ENCODE peak calls at places on chromosomes 5 and 9, in seven cellular contexts. One of them, this sample, is unnamed. For H3K36me3, the result is how much of the 10 kb centered on the place peaks cover.

GRCh38 chr5:105952875-105953274 is 1717.9 kb downstream of the EFNA5 start:
- DNase-seq in uterus: no peak
- DNase-seq in keratinocyte: no peak
- DNase-seq in thyroid gland: no peak
- DNase-seq in transverse colon: no peak
- DNase-seq in lower lobe of right lung: no peak
- DNase-seq in endodermal cell: no peak
- DNase-seq in this sample: no peak

GRCh38 chr5:126373621-126374416 is 49.4 kb upstream of the GRAMD2B start:
- DNase-seq in thyroid gland: no peak
- DNase-seq in lower lobe of right lung: no peak
- DNase-seq in endodermal cell: no peak
- DNase-seq in uterus: no peak
- DNase-seq in transverse colon: no peak
- DNase-seq in keratinocyte: no peak
- DNase-seq in this sample: no peak

GRCh38 chr5:111735829-111736228 is 21.2 kb downstream of the NREP start:
- DNase-seq in lower lobe of right lung: no peak
- DNase-seq in uterus: peak
- DNase-seq in transverse colon: peak
- DNase-seq in thyroid gland: no peak
- DNase-seq in keratinocyte: no peak
- DNase-seq in endodermal cell: peak
- DNase-seq in this sample: peak

GRCh38 chr5:35159370-35159742 is 70.9 kb downstream of the PRLR start:
- DNase-seq in endodermal cell: peak
- DNase-seq in keratinocyte: no peak
- DNase-seq in transverse colon: no peak
- DNase-seq in uterus: no peak
- DNase-seq in lower lobe of right lung: peak
- DNase-seq in thyroid gland: peak
- DNase-seq in this sample: no peak

GRCh38 chr5:14036514-14036913 is 92.0 kb upstream of the DNAH5 start:
- DNase-seq in endodermal cell: peak
- DNase-seq in keratinocyte: no peak
- DNase-seq in transverse colon: no peak
- DNase-seq in thyroid gland: peak
- DNase-seq in lower lobe of right lung: no peak
- DNase-seq in uterus: no peak
- DNase-seq in this sample: no peak

GRCh38 chr9:84296146-84296843 is 44.3 kb downstream of the SLC28A3 start:
- DNase-seq in keratinocyte: peak
- DNase-seq in uterus: no peak
- DNase-seq in lower lobe of right lung: no peak
- DNase-seq in thyroid gland: no peak
- DNase-seq in transverse colon: no peak
- DNase-seq in endodermal cell: no peak
- DNase-seq in this sample: no peak

GRCh38 chr5:16539169-16539666 is 73.6 kb upstream of the ZNF622 start:
- DNase-seq in transverse colon: peak
- DNase-seq in thyroid gland: peak
- DNase-seq in lower lobe of right lung: no peak
- DNase-seq in keratinocyte: peak
- DNase-seq in uterus: peak
- DNase-seq in endodermal cell: no peak
- DNase-seq in this sample: peak

GRCh38 chr5:80255752-80256479 is at the start of gene SERINC5:
- DNase-seq in thyroid gland: peak
- DNase-seq in lower lobe of right lung: peak
- DNase-seq in uterus: peak
- DNase-seq in transverse colon: peak
- DNase-seq in endodermal cell: peak
- DNase-seq in keratinocyte: no peak
- DNase-seq in this sample: no peak

GRCh38 chr5:171577940-171578856 is 158.8 kb downstream of the FGF18 start:
- DNase-seq in transverse colon: no peak
- DNase-seq in lower lobe of right lung: no peak
- DNase-seq in thyroid gland: peak
- DNase-seq in endodermal cell: no peak
- DNase-seq in uterus: peak
- DNase-seq in keratinocyte: no peak
- DNase-seq in this sample: no peak

GRCh38 chr5:60563696-60564324 is 136.2 kb downstream of the DEPDC1B start:
- DNase-seq in keratinocyte: no peak
- DNase-seq in endodermal cell: no peak
- DNase-seq in lower lobe of right lung: no peak
- DNase-seq in uterus: no peak
- DNase-seq in thyroid gland: no peak
- DNase-seq in transverse colon: no peak
- DNase-seq in this sample: no peak

GRCh38 chr9:125522328-125522725 is 184.7 kb downstream of the MAPKAP1 start:
- DNase-seq in thyroid gland: peak
- DNase-seq in keratinocyte: no peak
- DNase-seq in endodermal cell: no peak
- DNase-seq in lower lobe of right lung: peak
- DNase-seq in uterus: no peak
- DNase-seq in transverse colon: peak
- DNase-seq in this sample: no peak
- H3K4me3 ChIP-seq in thyroid gland: no peak
- H3K4me3 ChIP-seq in keratinocyte: peak
- H3K4me3 ChIP-seq in endodermal cell: no peak
- H3K4me3 ChIP-seq in lower lobe of right lung: no peak
- H3K4me3 ChIP-seq in uterus: no peak
- H3K4me3 ChIP-seq in transverse colon: no peak
- H3K4me3 ChIP-seq in this sample: no peak

DNA sequence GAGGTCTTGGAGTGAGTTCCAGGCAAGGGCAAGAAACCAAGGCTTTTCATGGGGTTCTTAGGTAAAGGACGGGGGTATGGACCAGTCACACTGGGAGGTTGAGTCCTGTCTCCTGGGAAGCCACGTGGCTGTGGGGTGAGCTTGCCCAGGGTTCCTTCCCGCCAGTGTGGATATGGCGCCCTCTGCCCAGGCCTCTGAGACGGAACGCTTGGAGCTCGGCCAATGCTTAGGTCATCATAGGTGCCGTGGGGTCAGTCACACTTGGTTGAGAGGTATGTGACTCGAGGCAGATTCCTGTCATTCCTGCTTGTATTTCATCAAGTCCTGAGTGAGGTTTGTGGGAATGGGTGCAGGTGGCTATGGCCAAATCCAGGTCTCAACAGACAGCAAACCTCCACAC is 46.2 kb downstream of the TENT4A start:
- DNase-seq in lower lobe of right lung: no peak
- DNase-seq in endodermal cell: peak
- DNase-seq in keratinocyte: peak
- DNase-seq in thyroid gland: peak
- DNase-seq in uterus: no peak
- DNase-seq in transverse colon: no peak
- DNase-seq in this sample: peak
- TF ChIP-seq CTCF in lower lobe of right lung: no peak
- TF ChIP-seq CTCF in endodermal cell: peak
- TF ChIP-seq CTCF in keratinocyte: no peak
- TF ChIP-seq CTCF in thyroid gland: no peak
- TF ChIP-seq CTCF in uterus: no peak
- TF ChIP-seq CTCF in transverse colon: no peak
- TF ChIP-seq CTCF in this sample: no peak

GRCh38 chr9:136471802-136472487 is 10.9 kb downstream of the SEC16A start:
- DNase-seq in thyroid gland: no peak
- DNase-seq in lower lobe of right lung: no peak
- DNase-seq in keratinocyte: no peak
- DNase-seq in transverse colon: no peak
- DNase-seq in endodermal cell: no peak
- DNase-seq in uterus: no peak
- DNase-seq in this sample: no peak

GRCh38 chr9:136474974-136475865 is 7.6 kb downstream of the SEC16A start:
- DNase-seq in endodermal cell: no peak
- DNase-seq in lower lobe of right lung: no peak
- DNase-seq in transverse colon: no peak
- DNase-seq in keratinocyte: no peak
- DNase-seq in uterus: no peak
- DNase-seq in thyroid gland: no peak
- DNase-seq in this sample: no peak

GRCh38 chr9:136474021-136474640 is 8.7 kb downstream of the SEC16A start:
- DNase-seq in lower lobe of right lung: no peak
- DNase-seq in keratinocyte: no peak
- DNase-seq in transverse colon: no peak
- DNase-seq in uterus: no peak
- DNase-seq in thyroid gland: no peak
- DNase-seq in endodermal cell: no peak
- DNase-seq in this sample: no peak

GRCh38 chr9:136472640-136473353 is 10.0 kb downstream of the SEC16A start:
- DNase-seq in transverse colon: no peak
- DNase-seq in lower lobe of right lung: no peak
- DNase-seq in keratinocyte: no peak
- DNase-seq in thyroid gland: no peak
- DNase-seq in endodermal cell: no peak
- DNase-seq in uterus: no peak
- DNase-seq in this sample: no peak

DNA sequence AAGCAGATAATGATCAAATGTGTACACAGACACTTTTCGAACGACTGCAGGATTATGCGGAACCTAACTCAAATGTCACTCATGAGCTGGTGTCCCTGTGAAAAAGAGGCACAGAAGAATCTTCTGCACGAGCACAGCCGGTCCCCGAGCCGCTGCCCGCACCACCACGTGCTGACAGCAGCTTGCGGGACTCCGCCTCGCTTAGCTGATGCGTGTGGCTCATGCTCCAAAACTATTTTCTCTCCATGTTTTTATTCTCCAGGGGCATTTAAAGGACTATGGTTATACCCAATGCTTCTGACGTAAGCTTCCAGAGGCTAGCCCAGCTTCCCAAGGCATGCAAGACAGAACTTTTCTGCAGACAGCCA is 9.5 kb downstream of the SEC16A start:
- DNase-seq in keratinocyte: no peak
- DNase-seq in endodermal cell: no peak
- DNase-seq in lower lobe of right lung: no peak
- DNase-seq in uterus: no peak
- DNase-seq in thyroid gland: no peak
- DNase-seq in transverse colon: no peak
- DNase-seq in this sample: no peak
- H3K36me3 ChIP-seq in keratinocyte: half or more
- H3K36me3 ChIP-seq in endodermal cell: half or more
- H3K36me3 ChIP-seq in lower lobe of right lung: half or more
- H3K36me3 ChIP-seq in uterus: under half
- H3K36me3 ChIP-seq in thyroid gland: half or more
- H3K36me3 ChIP-seq in transverse colon: under half
- H3K36me3 ChIP-seq in this sample: under half

GRCh38 chr5:59179704-59180103 is 596.8 kb downstream of the RAB3C start:
- DNase-seq in uterus: no peak
- DNase-seq in transverse colon: no peak
- DNase-seq in keratinocyte: no peak
- DNase-seq in lower lobe of right lung: no peak
- DNase-seq in thyroid gland: no peak
- DNase-seq in endodermal cell: no peak
- DNase-seq in this sample: no peak
- H3K4me3 ChIP-seq in uterus: no peak
- H3K4me3 ChIP-seq in transverse colon: no peak
- H3K4me3 ChIP-seq in keratinocyte: no peak
- H3K4me3 ChIP-seq in lower lobe of right lung: no peak
- H3K4me3 ChIP-seq in thyroid gland: no peak
- H3K4me3 ChIP-seq in endodermal cell: no peak
- H3K4me3 ChIP-seq in this sample: no peak

DNA sequence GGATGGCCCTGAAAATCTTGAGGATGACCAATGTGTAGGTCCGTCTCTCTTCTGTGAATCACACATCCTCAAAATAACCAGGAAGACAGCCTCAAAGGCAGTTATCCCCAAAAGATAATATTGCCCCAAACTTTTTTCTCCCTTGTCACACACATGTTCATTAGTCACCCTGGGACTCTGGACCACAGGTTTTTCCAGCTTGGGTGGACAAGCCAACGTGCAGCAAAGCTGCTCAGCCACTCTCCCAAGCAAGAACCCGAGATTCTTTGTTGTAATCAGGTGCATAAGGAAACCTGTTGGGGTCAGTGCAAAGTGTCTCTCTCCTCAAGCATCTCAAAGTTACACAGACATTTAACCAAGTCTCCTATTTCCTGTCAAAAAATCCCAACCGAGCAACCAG is 196.6 kb downstream of the GNA14 start:
- DNase-seq in thyroid gland: no peak
- DNase-seq in lower lobe of right lung: no peak
- DNase-seq in uterus: no peak
- DNase-seq in transverse colon: no peak
- DNase-seq in endodermal cell: no peak
- DNase-seq in keratinocyte: no peak
- DNase-seq in this sample: no peak
- TF ChIP-seq CTCF in thyroid gland: no peak
- TF ChIP-seq CTCF in lower lobe of right lung: no peak
- TF ChIP-seq CTCF in uterus: no peak
- TF ChIP-seq CTCF in transverse colon: no peak
- TF ChIP-seq CTCF in endodermal cell: no peak
- TF ChIP-seq CTCF in keratinocyte: no peak
- TF ChIP-seq CTCF in this sample: no peak

DNA sequence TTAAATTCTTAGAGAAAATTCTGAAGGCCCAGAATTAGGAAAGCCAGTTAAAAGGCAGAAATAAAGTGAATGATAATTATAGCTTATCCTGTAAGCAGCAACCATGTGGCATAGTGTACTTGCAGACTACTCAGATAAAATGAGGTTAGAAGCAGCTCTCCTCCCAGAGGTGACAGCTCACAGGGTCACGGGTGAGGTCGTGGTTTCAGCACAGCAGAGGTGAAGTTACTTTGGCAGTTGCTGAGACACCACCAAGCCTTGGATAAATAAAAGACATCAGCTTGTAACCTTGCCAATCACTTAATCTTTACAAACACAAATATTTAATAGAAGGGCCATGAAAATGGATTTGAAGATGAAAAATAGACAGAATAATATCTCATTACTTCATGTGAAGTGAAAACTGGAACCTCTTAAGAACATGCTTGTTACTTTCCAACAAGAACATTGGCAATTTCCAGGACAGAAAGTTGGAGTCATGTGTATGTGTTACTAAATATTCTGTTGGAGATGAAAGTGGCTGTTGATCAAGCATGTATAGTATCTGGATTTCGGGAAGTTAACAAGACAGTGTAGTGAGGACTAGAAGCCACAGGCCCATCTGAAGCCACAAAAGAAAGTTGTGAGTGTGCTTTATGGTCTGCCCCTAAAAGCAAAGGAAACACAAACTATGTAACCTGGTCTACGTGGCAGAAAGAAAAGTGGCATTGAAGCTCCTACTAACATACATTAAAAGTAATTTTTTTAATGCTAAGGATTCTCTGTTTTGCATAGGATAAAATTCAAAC is 134.4 kb downstream of the ERCC6L2 start:
- DNase-seq in keratinocyte: no peak
- DNase-seq in thyroid gland: no peak
- DNase-seq in transverse colon: peak
- DNase-seq in lower lobe of right lung: no peak
- DNase-seq in uterus: no peak
- DNase-seq in endodermal cell: no peak
- DNase-seq in this sample: no peak
- H3K36me3 ChIP-seq in keratinocyte: under half
- H3K36me3 ChIP-seq in thyroid gland: under half
- H3K36me3 ChIP-seq in transverse colon: under half
- H3K36me3 ChIP-seq in lower lobe of right lung: under half
- H3K36me3 ChIP-seq in uterus: under half
- H3K36me3 ChIP-seq in endodermal cell: half or more
- H3K36me3 ChIP-seq in this sample: under half